ENCODE peak calls at places on chromosome 20, in seven cellular contexts. One of them, this sample, is unnamed.

GRCh38 chr20:36881888-36882287 is 6.0 kb downstream of the TLDC2 start:
- DNase-seq in memory B cell: no peak
- DNase-seq in stimulated activated naive B cell treated with anti-CD40 and anti-IgM and Interleukin-4, amounts not matched to agents 10 μg/mL and 1 μg/mL and 100 μg/mL, for 72 hours: no peak
- DNase-seq in GM13976: peak
- DNase-seq in NCI-H774: no peak
- DNase-seq in stimulated activated CD8-positive, alpha-beta memory T cell treated with anti-CD3 and anti-CD28 coated beads, Interleukin-12 subunit alpha, Interleukin-12 subunit beta, amount 100 ng/mL, for 4 hours: no peak
- DNase-seq in hepatocyte: peak
- DNase-seq in this sample: peak

GRCh38 chr20:50690979-50691584 is at the start of gene RIPOR3:
- DNase-seq in memory B cell: no peak
- DNase-seq in stimulated activated naive B cell treated with anti-CD40 and anti-IgM and Interleukin-4, amounts not matched to agents 10 μg/mL and 1 μg/mL and 100 μg/mL, for 72 hours: no peak
- DNase-seq in GM13976: no peak
- DNase-seq in NCI-H774: no peak
- DNase-seq in stimulated activated CD8-positive, alpha-beta memory T cell treated with anti-CD3 and anti-CD28 coated beads, Interleukin-12 subunit alpha, Interleukin-12 subunit beta, amount 100 ng/mL, for 4 hours: no peak
- DNase-seq in hepatocyte: peak
- DNase-seq in this sample: peak

GRCh38 chr20:51624157-51624731 is 81.7 kb upstream of the NFATC2 start:
- DNase-seq in memory B cell: peak
- DNase-seq in stimulated activated naive B cell treated with anti-CD40 and anti-IgM and Interleukin-4, amounts not matched to agents 10 μg/mL and 1 μg/mL and 100 μg/mL, for 72 hours: peak
- DNase-seq in GM13976: peak
- DNase-seq in NCI-H774: peak
- DNase-seq in stimulated activated CD8-positive, alpha-beta memory T cell treated with anti-CD3 and anti-CD28 coated beads, Interleukin-12 subunit alpha, Interleukin-12 subunit beta, amount 100 ng/mL, for 4 hours: peak
- DNase-seq in hepatocyte: peak
- DNase-seq in this sample: peak

GRCh38 chr20:56171087-56172012 is 77.2 kb upstream of the MC3R start:
- DNase-seq in memory B cell: no peak
- DNase-seq in stimulated activated naive B cell treated with anti-CD40 and anti-IgM and Interleukin-4, amounts not matched to agents 10 μg/mL and 1 μg/mL and 100 μg/mL, for 72 hours: no peak
- DNase-seq in GM13976: no peak
- DNase-seq in NCI-H774: peak
- DNase-seq in stimulated activated CD8-positive, alpha-beta memory T cell treated with anti-CD3 and anti-CD28 coated beads, Interleukin-12 subunit alpha, Interleukin-12 subunit beta, amount 100 ng/mL, for 4 hours: no peak
- DNase-seq in hepatocyte: peak
- DNase-seq in this sample: peak

GRCh38 chr20:30912006-30912660 is 345.3 kb upstream of the DEFB115 start:
- DNase-seq in memory B cell: no peak
- DNase-seq in stimulated activated naive B cell treated with anti-CD40 and anti-IgM and Interleukin-4, amounts not matched to agents 10 μg/mL and 1 μg/mL and 100 μg/mL, for 72 hours: no peak
- DNase-seq in GM13976: no peak
- DNase-seq in NCI-H774: no peak
- DNase-seq in stimulated activated CD8-positive, alpha-beta memory T cell treated with anti-CD3 and anti-CD28 coated beads, Interleukin-12 subunit alpha, Interleukin-12 subunit beta, amount 100 ng/mL, for 4 hours: no peak
- DNase-seq in hepatocyte: no peak
- DNase-seq in this sample: peak

GRCh38 chr20:12358006-12358654 is 440.4 kb downstream of the BTBD3 start:
- DNase-seq in memory B cell: no peak
- DNase-seq in stimulated activated naive B cell treated with anti-CD40 and anti-IgM and Interleukin-4, amounts not matched to agents 10 μg/mL and 1 μg/mL and 100 μg/mL, for 72 hours: no peak
- DNase-seq in GM13976: no peak
- DNase-seq in NCI-H774: no peak
- DNase-seq in stimulated activated CD8-positive, alpha-beta memory T cell treated with anti-CD3 and anti-CD28 coated beads, Interleukin-12 subunit alpha, Interleukin-12 subunit beta, amount 100 ng/mL, for 4 hours: no peak
- DNase-seq in hepatocyte: peak
- DNase-seq in this sample: peak

GRCh38 chr20:11387189-11387754 is 530.4 kb upstream of the BTBD3 start:
- DNase-seq in memory B cell: no peak
- DNase-seq in stimulated activated naive B cell treated with anti-CD40 and anti-IgM and Interleukin-4, amounts not matched to agents 10 μg/mL and 1 μg/mL and 100 μg/mL, for 72 hours: no peak
- DNase-seq in GM13976: no peak
- DNase-seq in NCI-H774: no peak
- DNase-seq in stimulated activated CD8-positive, alpha-beta memory T cell treated with anti-CD3 and anti-CD28 coated beads, Interleukin-12 subunit alpha, Interleukin-12 subunit beta, amount 100 ng/mL, for 4 hours: no peak
- DNase-seq in hepatocyte: no peak
- DNase-seq in this sample: no peak

GRCh38 chr20:10376271-10377075 is 57.5 kb downstream of the MKKS start:
- DNase-seq in memory B cell: no peak
- DNase-seq in stimulated activated naive B cell treated with anti-CD40 and anti-IgM and Interleukin-4, amounts not matched to agents 10 μg/mL and 1 μg/mL and 100 μg/mL, for 72 hours: no peak
- DNase-seq in GM13976: no peak
- DNase-seq in NCI-H774: no peak
- DNase-seq in stimulated activated CD8-positive, alpha-beta memory T cell treated with anti-CD3 and anti-CD28 coated beads, Interleukin-12 subunit alpha, Interleukin-12 subunit beta, amount 100 ng/mL, for 4 hours: no peak
- DNase-seq in hepatocyte: no peak
- DNase-seq in this sample: no peak

GRCh38 chr20:63740070-63740500 is 509 bp downstream of the SLC2A4RG start:
- DNase-seq in memory B cell: no peak
- DNase-seq in stimulated activated naive B cell treated with anti-CD40 and anti-IgM and Interleukin-4, amounts not matched to agents 10 μg/mL and 1 μg/mL and 100 μg/mL, for 72 hours: no peak
- DNase-seq in GM13976: peak
- DNase-seq in NCI-H774: peak
- DNase-seq in stimulated activated CD8-positive, alpha-beta memory T cell treated with anti-CD3 and anti-CD28 coated beads, Interleukin-12 subunit alpha, Interleukin-12 subunit beta, amount 100 ng/mL, for 4 hours: peak
- DNase-seq in hepatocyte: peak
- DNase-seq in this sample: peak

GRCh38 chr20:35823147-35823546 is 51.3 kb downstream of the PHF20 start:
- DNase-seq in memory B cell: no peak
- DNase-seq in stimulated activated naive B cell treated with anti-CD40 and anti-IgM and Interleukin-4, amounts not matched to agents 10 μg/mL and 1 μg/mL and 100 μg/mL, for 72 hours: no peak
- DNase-seq in GM13976: no peak
- DNase-seq in NCI-H774: no peak
- DNase-seq in stimulated activated CD8-positive, alpha-beta memory T cell treated with anti-CD3 and anti-CD28 coated beads, Interleukin-12 subunit alpha, Interleukin-12 subunit beta, amount 100 ng/mL, for 4 hours: no peak
- DNase-seq in hepatocyte: no peak
- DNase-seq in this sample: no peak

GRCh38 chr20:62642666-62643520 is 590 bp downstream of the SLCO4A1 start:
- DNase-seq in memory B cell: peak
- DNase-seq in stimulated activated naive B cell treated with anti-CD40 and anti-IgM and Interleukin-4, amounts not matched to agents 10 μg/mL and 1 μg/mL and 100 μg/mL, for 72 hours: no peak
- DNase-seq in GM13976: peak
- DNase-seq in NCI-H774: no peak
- DNase-seq in stimulated activated CD8-positive, alpha-beta memory T cell treated with anti-CD3 and anti-CD28 coated beads, Interleukin-12 subunit alpha, Interleukin-12 subunit beta, amount 100 ng/mL, for 4 hours: peak
- DNase-seq in hepatocyte: no peak
- DNase-seq in this sample: no peak

GRCh38 chr20:50510706-50511401 is 671 bp downstream of the PTPN1 start:
- DNase-seq in memory B cell: no peak
- DNase-seq in stimulated activated naive B cell treated with anti-CD40 and anti-IgM and Interleukin-4, amounts not matched to agents 10 μg/mL and 1 μg/mL and 100 μg/mL, for 72 hours: no peak
- DNase-seq in GM13976: no peak
- DNase-seq in NCI-H774: no peak
- DNase-seq in stimulated activated CD8-positive, alpha-beta memory T cell treated with anti-CD3 and anti-CD28 coated beads, Interleukin-12 subunit alpha, Interleukin-12 subunit beta, amount 100 ng/mL, for 4 hours: no peak
- DNase-seq in hepatocyte: peak
- DNase-seq in this sample: no peak

GRCh38 chr20:4870906-4871305 is 130.4 kb downstream of the SLC23A2 start:
- DNase-seq in memory B cell: no peak
- DNase-seq in stimulated activated naive B cell treated with anti-CD40 and anti-IgM and Interleukin-4, amounts not matched to agents 10 μg/mL and 1 μg/mL and 100 μg/mL, for 72 hours: no peak
- DNase-seq in GM13976: no peak
- DNase-seq in NCI-H774: no peak
- DNase-seq in stimulated activated CD8-positive, alpha-beta memory T cell treated with anti-CD3 and anti-CD28 coated beads, Interleukin-12 subunit alpha, Interleukin-12 subunit beta, amount 100 ng/mL, for 4 hours: no peak
- DNase-seq in hepatocyte: no peak
- DNase-seq in this sample: no peak

GRCh38 chr20:44695295-44696230 is 19.6 kb upstream of the CCN5 start:
- DNase-seq in memory B cell: no peak
- DNase-seq in stimulated activated naive B cell treated with anti-CD40 and anti-IgM and Interleukin-4, amounts not matched to agents 10 μg/mL and 1 μg/mL and 100 μg/mL, for 72 hours: no peak
- DNase-seq in GM13976: no peak
- DNase-seq in NCI-H774: no peak
- DNase-seq in stimulated activated CD8-positive, alpha-beta memory T cell treated with anti-CD3 and anti-CD28 coated beads, Interleukin-12 subunit alpha, Interleukin-12 subunit beta, amount 100 ng/mL, for 4 hours: no peak
- DNase-seq in hepatocyte: no peak
- DNase-seq in this sample: no peak

GRCh38 chr20:47392015-47392720 is 35.7 kb upstream of the ZMYND8 start:
- DNase-seq in memory B cell: no peak
- DNase-seq in stimulated activated naive B cell treated with anti-CD40 and anti-IgM and Interleukin-4, amounts not matched to agents 10 μg/mL and 1 μg/mL and 100 μg/mL, for 72 hours: no peak
- DNase-seq in GM13976: peak
- DNase-seq in NCI-H774: no peak
- DNase-seq in stimulated activated CD8-positive, alpha-beta memory T cell treated with anti-CD3 and anti-CD28 coated beads, Interleukin-12 subunit alpha, Interleukin-12 subunit beta, amount 100 ng/mL, for 4 hours: no peak
- DNase-seq in hepatocyte: no peak
- DNase-seq in this sample: peak

GRCh38 chr20:3408251-3408637 is 775 bp upstream of the DNAAF9 start:
- DNase-seq in memory B cell: no peak
- DNase-seq in stimulated activated naive B cell treated with anti-CD40 and anti-IgM and Interleukin-4, amounts not matched to agents 10 μg/mL and 1 μg/mL and 100 μg/mL, for 72 hours: no peak
- DNase-seq in GM13976: no peak
- DNase-seq in NCI-H774: no peak
- DNase-seq in stimulated activated CD8-positive, alpha-beta memory T cell treated with anti-CD3 and anti-CD28 coated beads, Interleukin-12 subunit alpha, Interleukin-12 subunit beta, amount 100 ng/mL, for 4 hours: no peak
- DNase-seq in hepatocyte: no peak
- DNase-seq in this sample: no peak

GRCh38 chr20:3924304-3925112 is 35.3 kb downstream of the PANK2 start:
- DNase-seq in memory B cell: no peak
- DNase-seq in stimulated activated naive B cell treated with anti-CD40 and anti-IgM and Interleukin-4, amounts not matched to agents 10 μg/mL and 1 μg/mL and 100 μg/mL, for 72 hours: no peak
- DNase-seq in GM13976: no peak
- DNase-seq in NCI-H774: no peak
- DNase-seq in stimulated activated CD8-positive, alpha-beta memory T cell treated with anti-CD3 and anti-CD28 coated beads, Interleukin-12 subunit alpha, Interleukin-12 subunit beta, amount 100 ng/mL, for 4 hours: no peak
- DNase-seq in hepatocyte: no peak
- DNase-seq in this sample: no peak

GRCh38 chr20:51457281-51457932 is 85.1 kb downstream of the NFATC2 start:
- DNase-seq in memory B cell: no peak
- DNase-seq in stimulated activated naive B cell treated with anti-CD40 and anti-IgM and Interleukin-4, amounts not matched to agents 10 μg/mL and 1 μg/mL and 100 μg/mL, for 72 hours: peak
- DNase-seq in GM13976: no peak
- DNase-seq in NCI-H774: no peak
- DNase-seq in stimulated activated CD8-positive, alpha-beta memory T cell treated with anti-CD3 and anti-CD28 coated beads, Interleukin-12 subunit alpha, Interleukin-12 subunit beta, amount 100 ng/mL, for 4 hours: no peak
- DNase-seq in hepatocyte: peak
- DNase-seq in this sample: peak

GRCh38 chr20:8903655-8904605 is 165.0 kb upstream of the PLCB4 start:
- DNase-seq in memory B cell: no peak
- DNase-seq in stimulated activated naive B cell treated with anti-CD40 and anti-IgM and Interleukin-4, amounts not matched to agents 10 μg/mL and 1 μg/mL and 100 μg/mL, for 72 hours: no peak
- DNase-seq in GM13976: no peak
- DNase-seq in NCI-H774: no peak
- DNase-seq in stimulated activated CD8-positive, alpha-beta memory T cell treated with anti-CD3 and anti-CD28 coated beads, Interleukin-12 subunit alpha, Interleukin-12 subunit beta, amount 100 ng/mL, for 4 hours: no peak
- DNase-seq in hepatocyte: no peak
- DNase-seq in this sample: no peak

GRCh38 chr20:9036593-9036992 is 32.3 kb upstream of the PLCB4 start:
- DNase-seq in memory B cell: no peak
- DNase-seq in stimulated activated naive B cell treated with anti-CD40 and anti-IgM and Interleukin-4, amounts not matched to agents 10 μg/mL and 1 μg/mL and 100 μg/mL, for 72 hours: no peak
- DNase-seq in GM13976: no peak
- DNase-seq in NCI-H774: no peak
- DNase-seq in stimulated activated CD8-positive, alpha-beta memory T cell treated with anti-CD3 and anti-CD28 coated beads, Interleukin-12 subunit alpha, Interleukin-12 subunit beta, amount 100 ng/mL, for 4 hours: no peak
- DNase-seq in hepatocyte: no peak
- DNase-seq in this sample: no peak

GRCh38 chr20:53336892-53337291 is 256.7 kb downstream of the ZNF217 start:
- DNase-seq in memory B cell: no peak
- DNase-seq in stimulated activated naive B cell treated with anti-CD40 and anti-IgM and Interleukin-4, amounts not matched to agents 10 μg/mL and 1 μg/mL and 100 μg/mL, for 72 hours: no peak
- DNase-seq in GM13976: no peak
- DNase-seq in NCI-H774: no peak
- DNase-seq in stimulated activated CD8-positive, alpha-beta memory T cell treated with anti-CD3 and anti-CD28 coated beads, Interleukin-12 subunit alpha, Interleukin-12 subunit beta, amount 100 ng/mL, for 4 hours: no peak
- DNase-seq in hepatocyte: no peak
- DNase-seq in this sample: no peak

GRCh38 chr20:5843054-5843731 is 93.0 kb downstream of the SHLD1 start:
- DNase-seq in memory B cell: no peak
- DNase-seq in stimulated activated naive B cell treated with anti-CD40 and anti-IgM and Interleukin-4, amounts not matched to agents 10 μg/mL and 1 μg/mL and 100 μg/mL, for 72 hours: no peak
- DNase-seq in GM13976: peak
- DNase-seq in NCI-H774: no peak
- DNase-seq in stimulated activated CD8-positive, alpha-beta memory T cell treated with anti-CD3 and anti-CD28 coated beads, Interleukin-12 subunit alpha, Interleukin-12 subunit beta, amount 100 ng/mL, for 4 hours: no peak
- DNase-seq in hepatocyte: no peak
- DNase-seq in this sample: no peak

GRCh38 chr20:33670715-33671499 is 3.3 kb downstream of the NECAB3 start:
- DNase-seq in memory B cell: no peak
- DNase-seq in stimulated activated naive B cell treated with anti-CD40 and anti-IgM and Interleukin-4, amounts not matched to agents 10 μg/mL and 1 μg/mL and 100 μg/mL, for 72 hours: no peak
- DNase-seq in GM13976: no peak
- DNase-seq in NCI-H774: no peak
- DNase-seq in stimulated activated CD8-positive, alpha-beta memory T cell treated with anti-CD3 and anti-CD28 coated beads, Interleukin-12 subunit alpha, Interleukin-12 subunit beta, amount 100 ng/mL, for 4 hours: no peak
- DNase-seq in hepatocyte: no peak
- DNase-seq in this sample: no peak

GRCh38 chr20:14647016-14647415 is 309.6 kb upstream of the FLRT3 start:
- DNase-seq in memory B cell: no peak
- DNase-seq in stimulated activated naive B cell treated with anti-CD40 and anti-IgM and Interleukin-4, amounts not matched to agents 10 μg/mL and 1 μg/mL and 100 μg/mL, for 72 hours: no peak
- DNase-seq in GM13976: no peak
- DNase-seq in NCI-H774: no peak
- DNase-seq in stimulated activated CD8-positive, alpha-beta memory T cell treated with anti-CD3 and anti-CD28 coated beads, Interleukin-12 subunit alpha, Interleukin-12 subunit beta, amount 100 ng/mL, for 4 hours: no peak
- DNase-seq in hepatocyte: no peak
- DNase-seq in this sample: no peak

GRCh38 chr20:33576432-33576883 is 85.7 kb upstream of the C20orf144 start:
- DNase-seq in memory B cell: no peak
- DNase-seq in stimulated activated naive B cell treated with anti-CD40 and anti-IgM and Interleukin-4, amounts not matched to agents 10 μg/mL and 1 μg/mL and 100 μg/mL, for 72 hours: no peak
- DNase-seq in GM13976: no peak
- DNase-seq in NCI-H774: no peak
- DNase-seq in stimulated activated CD8-positive, alpha-beta memory T cell treated with anti-CD3 and anti-CD28 coated beads, Interleukin-12 subunit alpha, Interleukin-12 subunit beta, amount 100 ng/mL, for 4 hours: no peak
- DNase-seq in hepatocyte: no peak
- DNase-seq in this sample: no peak

GRCh38 chr20:44961868-44962267 is 1.7 kb upstream of the TOMM34 start:
- DNase-seq in memory B cell: no peak
- DNase-seq in stimulated activated naive B cell treated with anti-CD40 and anti-IgM and Interleukin-4, amounts not matched to agents 10 μg/mL and 1 μg/mL and 100 μg/mL, for 72 hours: no peak
- DNase-seq in GM13976: no peak
- DNase-seq in NCI-H774: no peak
- DNase-seq in stimulated activated CD8-positive, alpha-beta memory T cell treated with anti-CD3 and anti-CD28 coated beads, Interleukin-12 subunit alpha, Interleukin-12 subunit beta, amount 100 ng/mL, for 4 hours: no peak
- DNase-seq in hepatocyte: no peak
- DNase-seq in this sample: peak